ENCODE peak calls at places on chromosomes 1 and 21, in five cellular contexts. X is HEK293T, V is GM12878, D is IMR-90, B is K562. W is an unnamed sample.

GRCh38 chr1:209747580-209748262 is 8.1 kb upstream of the TRAF3IP3 start:
- DNase-seq in D (peak), X (peak), B (peak), V (peak), W (peak)

GRCh38 chr1:36513676-36514473 is 31.2 kb upstream of the CSF3R start:
- DNase-seq in D (no peak), B (peak), X (no peak), V (no peak), W (no peak)

GRCh38 chr1:145999321-146000024 is 3.1 kb upstream of the TXNIP start:
- DNase-seq in V (no peak), X (no peak), B (no peak), D (no peak), W (no peak)

GRCh38 chr21:33117268-33117888 is 47.4 kb downstream of the OLIG1 start:
- DNase-seq in D (no peak), V (no peak), X (no peak), B (no peak), W (no peak)

GRCh38 chr1:54791880-54792522 is 9.1 kb downstream of the TTC22 start:
- DNase-seq in D (peak), V (no peak), B (peak), X (peak), W (peak)

GRCh38 chr1:205584732-205585131 is 47.1 kb downstream of the ELK4 start:
- DNase-seq in V (no peak), B (peak), X (no peak), D (no peak), W (no peak)

GRCh38 chr1:204217648-204218000 is 3.8 kb upstream of the GOLT1A start:
- DNase-seq in X (no peak), D (no peak), B (no peak), V (no peak), W (no peak)

GRCh38 chr1:115555446-115555845 is 86.3 kb upstream of the VANGL1 start:
- DNase-seq in X (no peak), V (no peak), B (no peak), D (peak), W (no peak)

GRCh38 chr21:43726686-43727570 is 8.0 kb downstream of the PDXK start:
- DNase-seq in B (no peak), V (no peak), X (no peak), D (no peak), W (peak)

GRCh38 chr1:186420923-186421322 is 40.0 kb downstream of the PDC start:
- DNase-seq in B (no peak), X (no peak), D (peak), V (no peak), W (no peak)

GRCh38 chr1:205950280-205950679 is 7.0 kb upstream of the SLC26A9 start:
- DNase-seq in B (no peak), V (no peak), D (peak), X (no peak), W (no peak)

DNA sequence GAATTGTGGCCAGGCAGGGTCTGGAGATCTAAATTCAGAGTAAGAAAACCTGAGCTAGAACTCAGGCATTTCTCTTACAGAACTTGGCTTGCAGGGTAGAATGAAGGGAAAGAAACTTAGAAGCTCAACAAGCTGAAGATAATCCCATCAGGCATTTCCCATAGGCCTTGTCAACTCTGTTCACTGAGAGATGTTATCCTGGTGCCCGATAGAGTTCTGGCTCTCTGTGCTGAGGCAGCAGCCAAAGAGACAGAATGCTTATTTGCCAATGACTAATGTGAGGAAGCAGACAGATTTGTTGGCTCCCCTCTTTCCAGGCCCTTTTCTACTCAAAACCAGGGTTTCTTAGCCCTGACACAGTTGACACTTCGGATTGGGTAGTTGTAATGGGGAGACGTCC is 22.3 kb upstream of the TRIM45 start:
- DNase-seq in B (no peak), X (no peak), V (no peak), D (no peak), W (no peak)
- TF ChIP-seq BHLHE40 in B (no peak), X (no peak), V (no peak), D (no peak), W (no peak)

GRCh38 chr1:4658643-4659042 is 4.2 kb downstream of the AJAP1 start:
- DNase-seq in X (no peak), B (no peak), D (no peak), V (no peak), W (no peak)
- TF ChIP-seq BHLHE40 in X (no peak), B (no peak), D (no peak), V (no peak), W (no peak)

GRCh38 chr1:64686828-64687724 is 57.8 kb upstream of the RAVER2 start:
- DNase-seq in X (peak), V (no peak), D (peak), B (peak), W (peak)
- TF ChIP-seq BHLHE40 in X (no peak), V (no peak), D (no peak), B (no peak), W (no peak)

GRCh38 chr21:28344985-28345384 is 647.7 kb downstream of the LTN1 start:
- DNase-seq in B (no peak), D (no peak), X (no peak), V (no peak), W (no peak)

GRCh38 chr21:28345934-28346333 is 646.7 kb downstream of the LTN1 start:
- DNase-seq in D (no peak), V (no peak), B (no peak), X (no peak), W (no peak)

GRCh38 chr21:28338906-28339305 is 653.8 kb downstream of the LTN1 start:
- DNase-seq in B (no peak), V (no peak), X (no peak), D (no peak), W (no peak)

GRCh38 chr21:28339403-28339802 is 653.3 kb downstream of the LTN1 start:
- DNase-seq in B (no peak), V (no peak), X (no peak), D (no peak), W (no peak)

DNA sequence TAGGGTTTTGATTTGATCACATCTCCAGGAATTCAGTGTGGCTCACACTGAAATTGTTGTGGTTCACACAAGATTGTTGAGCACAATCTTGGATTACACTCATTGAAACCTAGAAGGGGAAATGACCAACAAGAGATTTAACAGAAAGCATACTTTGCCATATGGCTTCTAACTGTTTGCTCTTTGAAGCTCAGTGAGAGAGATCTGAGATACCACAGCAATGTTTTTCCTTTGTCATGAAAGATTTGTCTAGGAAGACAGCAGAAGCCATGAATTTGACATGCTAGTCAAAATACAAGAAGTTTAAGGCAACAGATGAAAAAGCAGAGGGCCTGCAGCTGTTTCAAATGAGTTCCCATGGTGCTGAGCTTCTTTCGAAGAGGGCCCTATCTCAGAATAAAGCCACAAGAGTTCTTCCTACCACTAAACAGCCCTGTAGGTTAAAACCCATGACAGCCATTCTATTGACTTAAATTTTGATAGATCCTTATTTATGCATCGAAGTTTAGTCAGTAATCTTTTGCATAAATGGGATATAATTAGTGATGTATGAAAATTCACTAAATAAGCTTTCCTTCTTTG is 650.4 kb downstream of the LTN1 start:
- DNase-seq in V (no peak), B (no peak), X (no peak), D (no peak), W (no peak)
- TF ChIP-seq BHLHE40 in V (no peak), B (no peak), X (no peak), D (no peak), W (no peak)

GRCh38 chr1:95018602-95019369 is 54.0 kb downstream of the ALG14 start:
- DNase-seq in V (no peak), X (no peak), B (no peak), D (peak), W (peak)
- TF ChIP-seq BHLHE40 in V (no peak), X (no peak), B (no peak), D (no peak), W (no peak)

GRCh38 chr1:179709841-179710329 is 33.2 kb upstream of the FAM163A start:
- DNase-seq in B (no peak), V (peak), X (no peak), D (peak), W (no peak)
- TF ChIP-seq BHLHE40 in B (no peak), V (no peak), X (no peak), D (no peak), W (no peak)

DNA sequence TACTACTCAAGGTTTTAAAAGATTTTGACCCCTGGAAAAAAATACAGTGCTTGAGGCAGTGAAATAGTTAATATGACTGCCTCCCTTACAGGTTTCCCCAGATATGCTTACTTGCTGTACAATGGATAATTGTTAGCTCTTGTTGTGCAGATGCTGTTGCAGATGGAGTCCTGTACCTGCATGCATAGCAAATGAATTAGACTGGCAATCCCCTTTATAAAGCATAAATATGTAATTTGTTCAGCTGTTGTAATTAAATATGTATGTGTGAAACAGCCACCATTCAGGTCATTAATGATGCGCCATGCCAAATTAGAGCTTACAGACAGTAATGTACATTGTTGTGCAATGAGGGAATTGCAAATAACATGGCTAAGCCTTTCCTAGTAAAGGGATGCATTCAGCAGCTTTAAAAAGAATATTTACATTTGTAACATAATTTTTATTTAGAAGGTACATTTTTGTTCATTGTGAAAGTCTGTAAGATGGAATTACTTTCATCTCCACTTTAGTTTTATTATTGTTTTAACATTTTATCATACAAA is 98.7 kb downstream of the NFIA start:
- DNase-seq in V (no peak), X (no peak), D (no peak), B (no peak), W (no peak)
- TF ChIP-seq BHLHE40 in V (no peak), X (no peak), D (no peak), B (no peak), W (no peak)

DNA sequence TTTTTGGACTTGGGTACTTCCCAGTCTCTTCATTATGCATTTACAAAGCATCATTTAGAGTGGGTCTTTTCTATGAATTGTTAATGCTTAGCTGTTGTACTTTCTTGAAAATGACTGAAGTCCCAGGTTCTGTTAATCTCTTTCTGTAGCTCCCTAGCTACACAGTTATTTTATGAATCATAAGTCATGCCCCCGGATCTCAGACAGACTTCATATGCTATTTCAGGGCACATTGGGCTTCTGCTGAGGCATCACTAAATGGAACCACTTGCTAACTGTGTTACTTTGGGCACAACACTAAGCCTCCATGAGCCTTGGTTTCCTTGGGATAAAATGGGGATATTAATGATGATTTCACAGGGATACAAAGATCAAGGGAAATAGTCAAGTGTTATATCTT is 55.5 kb upstream of the RBM15 start:
- DNase-seq in V (no peak), B (no peak), D (peak), X (no peak), W (no peak)
- TF ChIP-seq BHLHE40 in V (no peak), B (no peak), D (no peak), X (no peak), W (no peak)

W was measured in A549.